ENCODE peak calls at places on chromosomes 11 and 22, in five cellular contexts. M is HepG2, V is H1, L is GM12878, D is K562. W is an unnamed sample.

GRCh38 chr11:65911682-65912568 is 6.9 kb downstream of the C11orf68 start:
- DNase-seq in M (no peak), V (no peak), L (no peak), D (peak), W (peak)

GRCh38 chr11:116199182-116199581 is 573.6 kb downstream of the BUD13 start:
- DNase-seq in M (no peak), V (no peak), L (no peak), D (no peak), W (peak)

GRCh38 chr11:704799-705645 is 1.0 kb upstream of the EPS8L2 start:
- DNase-seq in M (peak), V (no peak), L (no peak), D (no peak), W (peak)

GRCh38 chr11:45208135-45208534 is 61.7 kb downstream of the PRDM11 start:
- DNase-seq in M (no peak), V (no peak), L (no peak), D (no peak), W (no peak)

GRCh38 chr11:94519478-94520084 is 7.3 kb downstream of the C11orf97 start:
- DNase-seq in M (no peak), V (no peak), L (no peak), D (peak), W (peak)

GRCh38 chr11:3860360-3860759 is 4.9 kb downstream of the STIM1 start:
- DNase-seq in M (no peak), V (no peak), L (no peak), D (no peak), W (no peak)

GRCh38 chr22:19717691-19718254 is 3.5 kb downstream of the SEPTIN5 start:
- DNase-seq in M (no peak), V (no peak), L (no peak), D (no peak), W (peak)

GRCh38 chr11:47412152-47412746 is 3.9 kb downstream of the SLC39A13 start:
- DNase-seq in M (no peak), V (no peak), L (no peak), D (peak), W (peak)

GRCh38 chr22:20996031-20996410 is 5.9 kb downstream of the THAP7 start:
- DNase-seq in M (no peak), V (no peak), L (no peak), D (no peak), W (no peak)

GRCh38 chr11:118156531-118157185 is 4.0 kb upstream of the SCN4B start:
- DNase-seq in M (no peak), V (no peak), L (no peak), D (peak), W (peak)

GRCh38 chr22:18955696-18956095 is 19.6 kb upstream of the PRODH start:
- DNase-seq in M (no peak), V (no peak), L (no peak), D (no peak), W (no peak)

GRCh38 chr11:3885855-3886254 is 30.4 kb downstream of the STIM1 start:
- DNase-seq in M (no peak), V (no peak), L (no peak), D (no peak), W (no peak)

GRCh38 chr11:67732045-67732787 is 57.8 kb upstream of the ALDH3B2 start:
- DNase-seq in M (no peak), V (no peak), L (no peak), D (peak), W (peak)

GRCh38 chr11:30488304-30488998 is 97.7 kb downstream of the MPPED2 start:
- DNase-seq in M (peak), V (no peak), L (no peak), D (no peak), W (peak)

GRCh38 chr11:123428221-123428631 is 1.8 kb upstream of the GRAMD1B start:
- DNase-seq in M (no peak), V (no peak), L (no peak), D (no peak), W (no peak)

DNA sequence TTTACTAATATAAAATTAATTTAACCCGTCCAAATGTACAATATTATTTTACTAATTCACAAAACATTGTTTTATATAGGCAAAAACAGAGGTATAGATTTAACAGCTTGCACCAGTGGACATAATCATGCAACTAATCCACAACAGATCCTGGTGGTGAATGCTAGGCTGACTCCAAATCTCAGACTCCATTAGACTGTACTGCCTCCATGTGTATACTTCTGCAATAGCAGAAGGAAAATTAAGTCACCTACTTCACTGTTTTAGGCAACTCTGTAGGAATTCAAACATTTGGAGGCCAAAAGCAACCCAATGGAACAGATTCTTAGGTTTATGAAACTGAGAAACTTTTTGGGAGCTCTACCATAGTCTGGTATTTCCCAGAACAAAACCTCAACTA is 30.0 kb upstream of the RAB39A start:
- DNase-seq in M (peak), V (no peak), L (peak), D (peak), W (peak)
- TF ChIP-seq CTCF in M (peak), V (no peak), L (peak), D (peak), W (peak)

DNA sequence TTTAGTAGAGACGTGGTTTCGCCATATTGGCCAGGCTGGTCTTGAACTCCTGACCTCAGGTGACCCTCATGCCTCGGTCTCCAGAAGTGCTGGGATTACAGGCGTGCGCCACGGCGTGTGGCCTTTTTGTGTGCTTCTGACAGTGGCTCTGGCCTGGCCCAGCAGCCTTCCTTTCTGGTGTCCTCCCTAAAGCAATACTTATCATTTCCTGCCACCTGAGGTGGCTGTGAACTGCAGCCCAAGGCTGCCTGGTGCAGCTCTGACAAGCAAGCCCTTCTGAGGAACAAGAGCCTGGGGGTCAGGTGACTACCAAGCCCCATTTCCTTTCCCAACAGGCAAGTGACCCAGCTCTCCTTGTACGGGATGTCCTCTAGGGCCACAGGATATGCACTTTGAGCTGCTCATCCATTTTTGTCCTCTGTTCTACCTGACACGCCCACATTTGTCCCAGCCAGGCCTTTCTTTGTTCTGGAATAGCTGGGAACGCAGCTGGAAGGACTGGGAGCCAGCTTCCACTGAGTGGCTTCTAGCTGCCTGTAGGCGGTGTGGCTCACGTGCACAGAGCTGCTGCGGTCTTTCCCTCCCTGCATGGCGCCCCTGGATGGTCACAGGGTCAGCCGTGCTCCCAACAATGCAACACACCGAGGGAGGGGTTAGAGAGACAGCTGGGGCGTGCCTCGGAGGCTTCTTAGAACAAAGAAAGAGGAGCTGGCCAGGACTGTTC is 12.3 kb upstream of the BID start:
- DNase-seq in M (peak), V (no peak), L (no peak), D (peak), W (no peak)
- TF ChIP-seq GABPA in M (no peak), V (no peak), L (no peak), D (peak), W (no peak)

DNA sequence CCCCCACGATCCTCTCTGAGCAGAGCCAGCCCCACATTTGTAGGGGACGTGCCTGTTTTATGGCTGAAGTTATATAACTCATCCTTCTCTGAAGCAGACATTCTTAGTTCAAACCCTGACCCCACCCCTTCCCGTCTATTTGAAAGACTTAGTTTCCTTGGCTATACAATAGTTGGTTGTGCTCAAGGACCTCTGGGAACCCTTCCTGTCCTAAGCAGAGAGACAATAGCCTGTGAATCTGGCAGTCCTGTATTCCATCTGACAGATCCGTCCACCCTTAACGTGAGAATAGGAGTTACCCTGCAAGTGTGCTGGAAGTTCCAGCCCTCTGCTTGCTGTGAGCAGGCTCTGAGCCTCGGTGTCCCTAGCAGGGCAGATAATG is 75.2 kb downstream of the MN1 start:
- DNase-seq in M (no peak), V (no peak), L (no peak), D (no peak), W (no peak)
- H3K27ac ChIP-seq in M (no peak), V (no peak), L (no peak), D (peak), W (no peak)

GRCh38 chr11:74838188-74838587 is 89.5 kb downstream of the RNF169 start:
- DNase-seq in M (no peak), V (no peak), L (no peak), D (no peak), W (no peak)
- TF ChIP-seq CTCF in M (no peak), V (no peak), L (no peak), D (no peak), W (no peak)

W was measured in SK-N-SH.